ENCODE peak calls at places on chromosomes 13 and 19, in nine cellular contexts. J is IMR-90, L is adrenal gland, X is tibial nerve, V is body of pancreas, Q is prostate gland, N is heart left ventricle, Z is HCT116, R is transverse colon. O is an unnamed sample. For H3K9me3, the result is how much of the 10 kb centered on the place peaks cover.

GRCh38 chr13:37870895-37871550 is 1.5 kb upstream of the TRPC4 start:
- DNase-seq in J (peak), L (no peak), X (no peak), V (no peak), Q (no peak), N (no peak), Z (no peak), R (no peak), O (no peak)

GRCh38 chr13:39038569-39038898 is 278 bp downstream of the NHLRC3 start:
- DNase-seq in J (no peak), L (peak), X (no peak), V (no peak), Q (no peak), N (no peak), Z (no peak), R (peak), O (no peak)

GRCh38 chr13:43792456-43792855 is 5.7 kb upstream of the ENOX1 start:
- DNase-seq in J (no peak), L (no peak), X (no peak), V (no peak), Q (no peak), N (no peak), Z (no peak), R (no peak), O (no peak)

GRCh38 chr13:66312312-66313087 is 917.6 kb downstream of the PCDH9 start:
- DNase-seq in J (peak), L (peak), X (no peak), V (peak), Q (peak), N (no peak), Z (no peak), R (peak), O (no peak)

GRCh38 chr13:113495494-113496251 is 5.2 kb upstream of the DCUN1D2 start:
- DNase-seq in J (peak), L (no peak), X (no peak), V (no peak), Q (no peak), N (peak), Z (no peak), R (no peak), O (no peak)

GRCh38 chr13:78806457-78806856 is 147.5 kb upstream of the OBI1 start:
- DNase-seq in J (no peak), L (no peak), X (no peak), V (no peak), Q (no peak), N (no peak), Z (no peak), R (no peak), O (no peak)

GRCh38 chr13:30000373-30000770 is 150.0 kb upstream of the UBL3 start:
- DNase-seq in J (no peak), L (no peak), X (no peak), V (no peak), Q (no peak), N (no peak), Z (no peak), R (no peak), O (no peak)

GRCh38 chr13:101631403-101631802 is 178.9 kb downstream of the ITGBL1 start:
- DNase-seq in J (no peak), L (no peak), X (no peak), V (no peak), Q (no peak), N (no peak), Z (no peak), R (no peak), O (no peak)

GRCh38 chr13:46184277-46184699 is 2.3 kb upstream of the LCP1 start:
- DNase-seq in J (no peak), L (peak), X (no peak), V (no peak), Q (no peak), N (peak), Z (peak), R (peak), O (peak)

GRCh38 chr19:8120636-8121480 is 28.5 kb downstream of the FBN3 start:
- DNase-seq in J (no peak), L (no peak), X (no peak), V (no peak), Q (no peak), N (no peak), Z (no peak), R (no peak), O (no peak)

GRCh38 chr13:72820156-72820897 is 38.4 kb downstream of the PIBF1 start:
- DNase-seq in J (peak), L (no peak), X (no peak), V (no peak), Q (no peak), N (no peak), Z (no peak), R (no peak), O (no peak)

GRCh38 chr13:106212436-106213010 is 322.9 kb downstream of the EFNB2 start:
- DNase-seq in J (no peak), L (no peak), X (no peak), V (no peak), Q (no peak), N (no peak), Z (no peak), R (no peak), O (no peak)

GRCh38 chr13:110467516-110467915 is 94.0 kb downstream of the RAB20 start:
- DNase-seq in J (no peak), L (no peak), X (no peak), V (no peak), Q (no peak), N (no peak), Z (no peak), R (no peak), O (no peak)

GRCh38 chr13:102724923-102725322 is 30.1 kb upstream of the METTL21C start:
- DNase-seq in J (peak), L (peak), X (no peak), V (no peak), Q (no peak), N (no peak), Z (no peak), R (no peak), O (no peak)

GRCh38 chr19:16088351-16088984 is 12.2 kb downstream of the TPM4 start:
- DNase-seq in J (no peak), L (peak), X (no peak), V (peak), Q (peak), N (no peak), Z (no peak), R (no peak), O (no peak)

GRCh38 chr13:48265217-48265815 is 32.3 kb downstream of the ITM2B start:
- DNase-seq in J (no peak), L (no peak), X (no peak), V (no peak), Q (no peak), N (no peak), Z (no peak), R (peak), O (no peak)

GRCh38 chr19:50311723-50312635 is 17.2 kb downstream of the KCNC3 start:
- DNase-seq in J (no peak), L (no peak), X (no peak), V (no peak), Q (no peak), N (peak), Z (no peak), R (no peak), O (no peak)

GRCh38 chr13:111546921-111547675 is 226.7 kb downstream of the TEX29 start:
- DNase-seq in J (no peak), L (no peak), X (no peak), V (no peak), Q (no peak), N (no peak), Z (no peak), R (no peak), O (no peak)

GRCh38 chr13:53844747-53845146 is 816.1 kb downstream of the OLFM4 start:
- DNase-seq in J (no peak), L (no peak), X (no peak), V (no peak), Q (no peak), N (no peak), Z (no peak), R (no peak), O (no peak)

DNA sequence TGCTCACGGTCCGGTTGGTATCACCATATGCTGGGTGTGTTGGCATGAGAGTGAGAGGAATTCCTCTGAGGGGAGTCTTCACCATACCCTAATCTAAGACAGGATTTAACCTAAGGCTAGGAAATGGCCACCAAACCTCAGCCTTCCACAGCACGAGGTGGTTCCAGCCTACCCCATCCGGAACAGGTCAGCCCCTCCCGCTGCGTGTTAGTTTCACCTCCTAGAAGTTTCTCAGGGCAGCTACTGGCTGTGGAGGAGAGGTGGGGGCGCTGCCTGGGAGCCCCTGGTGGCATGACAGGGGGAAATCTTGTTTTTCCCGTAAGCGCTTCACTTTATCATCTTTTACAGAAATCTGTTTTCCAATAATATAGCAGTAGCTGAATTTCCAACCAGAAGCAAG is 55.1 kb downstream of the RGCC start:
- DNase-seq in J (no peak), L (no peak), X (no peak), V (no peak), Q (no peak), N (no peak), Z (no peak), R (no peak), O (no peak)
- TF ChIP-seq CTCF in J (no peak), L (no peak), X (no peak), V (no peak), Q (no peak), N (no peak), Z (no peak), R (no peak), O (no peak)

DNA sequence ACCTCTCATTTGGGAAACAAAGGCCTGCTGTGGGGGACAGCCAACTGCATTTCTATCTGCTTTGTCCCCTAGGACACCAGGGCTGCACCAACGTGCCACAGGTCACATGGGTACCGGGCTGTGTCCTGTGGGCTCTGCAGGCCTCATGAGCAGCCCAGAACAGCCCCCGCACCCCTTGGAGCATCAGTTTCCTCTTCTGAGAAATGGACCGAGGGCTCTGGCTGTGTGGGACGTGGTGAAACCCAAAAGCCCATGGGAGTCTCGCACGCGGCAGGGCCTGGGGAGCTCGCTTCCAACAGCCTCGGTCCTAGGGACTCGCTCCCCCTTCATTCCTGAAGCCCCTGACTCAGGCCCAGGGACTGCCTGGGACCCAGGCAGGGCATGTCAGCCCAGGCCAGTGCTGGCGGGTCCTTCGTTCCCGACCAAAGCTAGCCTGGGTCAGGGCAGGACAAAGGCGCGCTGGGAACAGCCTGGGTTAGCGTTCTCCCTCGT is 4.7 kb downstream of the TCF3 start:
- DNase-seq in J (no peak), L (no peak), X (no peak), V (no peak), Q (no peak), N (no peak), Z (no peak), R (no peak), O (no peak)
- TF ChIP-seq POLR2A in J (no peak), L (no peak), X (no peak), V (no peak), Q (no peak), N (no peak), Z (no peak), R (no peak), O (no peak)

GRCh38 chr19:51887522-51888498 is at the start of gene ZNF577:
- DNase-seq in J (peak), L (peak), X (peak), V (peak), Q (peak), N (peak), Z (no peak), R (peak), O (peak)

GRCh38 chr19:51884713-51885112 is 3.0 kb downstream of the ZNF577 start:
- DNase-seq in J (no peak), L (no peak), X (no peak), V (no peak), Q (no peak), N (no peak), Z (no peak), R (no peak), O (no peak)

GRCh38 chr19:51882518-51882917 is 5.2 kb downstream of the ZNF577 start:
- DNase-seq in J (no peak), L (no peak), X (no peak), V (no peak), Q (no peak), N (no peak), Z (no peak), R (no peak), O (no peak)
- H3K9me3 ChIP-seq in J (under half), L (under half), X (under half), V (under half), Q (under half), N (under half), Z (under half), R (under half), O (under half)

DNA sequence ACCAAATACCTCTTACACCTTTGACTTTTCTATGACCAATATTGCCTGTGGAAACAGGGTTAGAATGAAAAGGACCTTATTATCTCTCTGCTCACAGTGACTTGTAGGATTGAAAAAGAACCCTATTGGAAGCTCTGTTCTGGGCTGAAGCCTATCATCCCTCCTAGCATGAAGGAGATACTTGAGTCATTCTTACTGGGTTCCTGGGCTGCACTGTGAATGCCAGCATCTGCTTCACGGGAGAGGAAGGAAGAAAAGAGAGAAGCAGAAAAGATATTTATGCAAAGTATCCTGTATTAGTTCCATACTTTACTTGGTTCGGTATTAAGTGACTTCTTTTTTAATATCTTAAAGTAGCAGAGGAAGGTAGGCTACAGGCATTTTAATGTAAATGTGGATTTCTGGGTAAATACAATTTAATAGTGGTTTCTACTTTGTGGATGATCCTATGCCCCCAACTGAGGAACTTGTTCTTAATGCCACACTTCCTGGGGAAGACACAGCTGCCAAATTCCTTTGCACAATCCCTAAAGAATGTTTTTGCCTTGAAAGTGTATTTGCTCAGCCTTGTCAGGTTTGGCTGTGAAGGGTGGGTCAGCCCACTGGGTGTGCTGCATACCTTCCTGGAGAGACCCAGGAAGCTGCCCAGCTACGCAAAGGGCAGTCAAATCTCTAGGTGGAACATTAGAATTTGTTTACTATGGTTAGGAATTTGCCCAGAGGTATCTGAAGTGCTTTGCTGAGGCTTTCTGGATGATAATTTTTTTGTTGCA is 13.7 kb upstream of the SCEL start:
- DNase-seq in J (no peak), L (no peak), X (no peak), V (peak), Q (peak), N (no peak), Z (no peak), R (no peak), O (no peak)
- TF ChIP-seq CTCF in J (no peak), L (no peak), X (no peak), V (no peak), Q (no peak), N (no peak), Z (no peak), R (no peak), O (no peak)

O was measured in Peyer's patch.